ENCODE peak calls at places on chromosomes 4 and X, in five cellular contexts. S is upper lobe of left lung, C is heart left ventricle, A is esophagus squamous epithelium, Z is stomach. G is an unnamed sample.

GRCh38 chrX:3697701-3698279 is 15.7 kb downstream of the PRKX start:
- DNase-seq in S (no peak), C (peak; percentile 43), A (no peak), Z (no peak), G (peak; percentile 77)

GRCh38 chr4:54961357-54961975 is 163.9 kb downstream of the KDR start:
- DNase-seq in S (no peak), C (no peak), A (no peak), Z (no peak), G (no peak)

GRCh38 chrX:120660638-120661037 is 30.8 kb upstream of the C1GALT1C1 start:
- DNase-seq in S (no peak), C (no peak), A (no peak), Z (no peak), G (no peak)

GRCh38 chr4:183142566-183143545 is 43.8 kb downstream of the WWC2 start:
- DNase-seq in S (peak; percentile 81), C (peak; percentile 82), A (no peak), Z (peak; percentile 88), G (peak; percentile 67)

GRCh38 chr4:139077567-139078355 is 62.2 kb downstream of the NOCT start:
- DNase-seq in S (no peak), C (no peak), A (no peak), Z (no peak), G (no peak)

GRCh38 chr4:184889683-184890082 is 63.9 kb upstream of the ACSL1 start:
- DNase-seq in S (peak; percentile 52), C (no peak), A (no peak), Z (no peak), G (no peak)

GRCh38 chr4:161256172-161256571 is 907.6 kb downstream of the FSTL5 start:
- DNase-seq in S (no peak), C (no peak), A (no peak), Z (no peak), G (no peak)

GRCh38 chr4:113689394-113689793 is 72.1 kb downstream of the CAMK2D start:
- DNase-seq in S (no peak), C (no peak), A (no peak), Z (no peak), G (no peak)

GRCh38 chrX:155334486-155335316 is at the start of gene CLIC2:
- DNase-seq in S (peak; percentile 81), C (peak; percentile 46), A (no peak), Z (peak; percentile 31), G (no peak)

GRCh38 chr4:31234494-31234893 is 514.3 kb downstream of the PCDH7 start:
- DNase-seq in S (no peak), C (no peak), A (no peak), Z (no peak), G (no peak)

GRCh38 chrX:115650449-115650848 is 89.5 kb downstream of the PLS3 start:
- DNase-seq in S (no peak), C (no peak), A (no peak), Z (no peak), G (no peak)

GRCh38 chr4:165367040-165367439 is 11.8 kb upstream of the CPE start:
- DNase-seq in S (no peak), C (no peak), A (no peak), Z (peak; percentile 30), G (no peak)

GRCh38 chr4:85298037-85298436 is 176.9 kb upstream of the ARHGAP24 start:
- DNase-seq in S (no peak), C (no peak), A (no peak), Z (no peak), G (no peak)

GRCh38 chrX:149511081-149511480 is 6.0 kb upstream of the IDS start:
- DNase-seq in S (no peak), C (no peak), A (no peak), Z (no peak), G (no peak)

GRCh38 chr4:139282375-139283075 is 2.5 kb upstream of the MGARP start:
- DNase-seq in S (no peak), C (no peak), A (no peak), Z (no peak), G (no peak)

GRCh38 chrX:14506866-14507265 is 22.5 kb upstream of the GLRA2 start:
- DNase-seq in S (no peak), C (no peak), A (no peak), Z (no peak), G (no peak)

GRCh38 chr4:74283614-74284013 is 24.7 kb upstream of the EPGN start:
- DNase-seq in S (no peak), C (no peak), A (no peak), Z (no peak), G (no peak)

GRCh38 chrX:49991718-49992117 is 69.3 kb downstream of the CLCN5 start:
- DNase-seq in S (no peak), C (no peak), A (no peak), Z (no peak), G (no peak)

GRCh38 chr4:122045533-122045932 is 93.7 kb upstream of the TRPC3 start:
- DNase-seq in S (peak; percentile 81), C (no peak), A (no peak), Z (no peak), G (no peak)

GRCh38 chrX:104284407-104285000 is 29.8 kb upstream of the ESX1 start:
- DNase-seq in S (no peak), C (no peak), A (no peak), Z (no peak), G (no peak)

GRCh38 chrX:9459349-9459748 is 5.5 kb upstream of the TBL1X start:
- DNase-seq in S (no peak), C (no peak), A (no peak), Z (no peak), G (no peak)

GRCh38 chr4:101155368-101155767 is 192.0 kb downstream of the PPP3CA start:
- DNase-seq in S (no peak), C (no peak), A (no peak), Z (no peak), G (no peak)

GRCh38 chr4:48906283-48907173 is at the start of gene OCIAD2:
- DNase-seq in S (peak; percentile 87), C (peak; percentile 65), A (peak; percentile 20), Z (peak; percentile 84), G (peak; percentile 22)

GRCh38 chr4:7387925-7388324 is 46.8 kb downstream of the PSAPL1 start:
- DNase-seq in S (no peak), C (no peak), A (no peak), Z (no peak), G (peak; percentile 38)

DNA sequence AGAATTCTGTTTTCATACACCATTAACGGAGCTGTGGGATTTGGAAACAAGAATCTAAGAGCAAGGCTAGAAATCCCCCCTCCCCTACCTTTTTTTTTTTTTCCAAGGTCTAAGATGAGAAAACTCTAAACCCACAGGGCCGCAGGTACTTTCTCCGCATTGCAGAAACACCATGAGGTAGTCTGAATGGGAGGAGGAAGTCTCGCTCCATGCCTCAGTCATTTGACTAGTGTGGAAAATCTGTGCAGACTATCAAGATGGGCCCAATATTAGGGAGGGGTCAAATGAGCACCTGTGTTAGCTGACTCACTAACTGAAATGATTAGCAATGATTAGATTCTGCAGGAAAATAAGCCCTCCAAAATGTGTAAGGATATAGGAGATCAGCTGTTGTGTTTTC is 40.9 kb upstream of the MAP3K15 start:
- DNase-seq in S (no peak), C (no peak), A (no peak), Z (no peak), G (no peak)
- H3K27ac ChIP-seq in S (no peak overlapping the region), C (no peak overlapping the region), A (no peak overlapping the region), Z (no peak overlapping the region), G (no peak overlapping the region)

DNA sequence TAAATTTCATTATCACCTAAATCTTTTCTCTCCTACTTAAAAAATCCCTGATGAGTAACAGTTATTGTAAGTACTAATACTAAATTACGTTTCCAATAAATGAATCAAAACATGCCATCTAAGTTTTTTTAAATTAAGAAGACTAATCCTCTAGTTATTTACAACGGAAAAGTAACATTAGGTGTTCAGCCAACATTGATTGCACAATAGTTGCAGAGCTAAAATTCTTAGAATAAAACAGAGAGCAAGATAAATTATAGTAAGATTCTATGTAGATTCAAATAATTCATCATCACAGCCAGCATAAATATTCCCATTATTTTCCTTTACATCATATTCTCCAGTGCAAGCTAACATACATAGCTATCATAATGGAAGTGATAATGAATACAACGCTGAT is 139.2 kb downstream of the HDX start:
- DNase-seq in S (no peak), C (no peak), A (no peak), Z (no peak), G (no peak)
- H3K27ac ChIP-seq in S (no peak overlapping the region), C (no peak overlapping the region), A (peak overlapping the region; percentile 9), Z (no peak overlapping the region), G (no peak overlapping the region)

GRCh38 chr4:88041626-88042025 is 34.2 kb downstream of the PKD2 start:
- DNase-seq in S (no peak), C (no peak), A (no peak), Z (peak; percentile 26), G (no peak)

GRCh38 chr4:88043586-88044340 is 36.3 kb downstream of the PKD2 start:
- DNase-seq in S (no peak), C (no peak), A (no peak), Z (no peak), G (no peak)

GRCh38 chr4:88040707-88041106 is 33.3 kb downstream of the PKD2 start:
- DNase-seq in S (no peak), C (no peak), A (no peak), Z (no peak), G (no peak)

GRCh38 chr4:88037936-88038335 is 30.5 kb downstream of the PKD2 start:
- DNase-seq in S (no peak), C (no peak), A (no peak), Z (no peak), G (no peak)

DNA sequence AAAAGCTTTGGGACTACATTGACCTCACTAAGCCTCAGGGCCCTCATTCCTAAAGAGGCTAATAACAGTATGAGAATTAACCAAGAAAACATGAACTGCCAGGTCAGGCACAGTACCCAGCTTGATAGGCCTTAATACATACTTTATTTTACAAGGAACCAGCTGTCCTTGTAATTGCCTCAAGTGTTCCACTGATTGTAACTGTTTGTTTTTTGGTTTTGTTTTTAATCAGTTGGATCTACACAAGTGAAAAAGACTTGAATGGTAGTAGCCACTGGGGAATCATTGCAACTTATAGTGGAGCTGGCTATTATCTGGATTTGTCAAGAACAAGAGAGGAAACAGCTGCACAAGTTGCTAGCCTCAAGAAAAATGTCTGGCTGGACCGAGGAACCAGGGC is 35.6 kb downstream of the PKD2 start:
- DNase-seq in S (no peak), C (no peak), A (no peak), Z (no peak), G (no peak)
- H3K27ac ChIP-seq in S (no peak overlapping the region), C (peak overlapping the region; percentile 19), A (no peak overlapping the region), Z (no peak overlapping the region), G (peak overlapping the region; percentile 30)

GRCh38 chr4:80140237-80140636 is 57.1 kb upstream of the PRDM8 start:
- DNase-seq in S (no peak), C (no peak), A (no peak), Z (no peak), G (no peak)

GRCh38 chr4:80138556-80139538 is 58.5 kb upstream of the PRDM8 start:
- DNase-seq in S (peak; percentile 22), C (no peak), A (no peak), Z (no peak), G (no peak)

GRCh38 chr4:80141543-80141942 is 55.8 kb upstream of the PRDM8 start:
- DNase-seq in S (no peak), C (no peak), A (no peak), Z (no peak), G (no peak)

GRCh38 chr4:80137631-80138030 is 59.7 kb upstream of the PRDM8 start:
- DNase-seq in S (no peak), C (no peak), A (no peak), Z (no peak), G (no peak)

DNA sequence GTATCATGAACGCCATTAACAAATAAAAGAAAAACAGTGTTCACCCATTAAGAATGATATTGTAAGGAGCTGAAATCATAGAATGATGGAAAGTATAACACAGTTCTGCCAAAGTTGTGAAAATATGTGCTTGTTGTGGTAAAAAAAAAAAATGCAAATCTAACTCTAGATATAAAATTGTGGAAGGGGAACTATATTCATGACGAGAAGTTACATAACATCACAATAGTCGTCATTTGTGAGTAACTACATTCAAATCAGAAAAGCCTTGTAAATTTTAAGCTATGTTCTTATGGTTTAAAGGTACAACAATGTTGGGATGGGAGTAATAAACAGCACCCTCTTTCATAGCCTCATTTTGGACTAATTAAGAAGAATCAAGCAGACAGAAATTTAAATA is 57.6 kb upstream of the PRDM8 start:
- DNase-seq in S (no peak), C (no peak), A (no peak), Z (no peak), G (no peak)
- H3K27ac ChIP-seq in S (no peak overlapping the region), C (no peak overlapping the region), A (no peak overlapping the region), Z (peak overlapping the region; percentile 22), G (no peak overlapping the region)

G was measured in ascending aorta.